ENCODE peak calls at places on chromosomes 4 and X, in six cellular contexts. W is HCT116, C is HepG2, P is K562, N is stomach, I is H1. L is an unnamed sample.

GRCh38 chrX:13372203-13372980 is 52.5 kb upstream of the ATXN3L start:
- DNase-seq in W (no peak), C (no peak), P (no peak), N (no peak), I (no peak), L (no peak)

GRCh38 chr4:91427171-91427570 is 876.6 kb upstream of the GRID2 start:
- DNase-seq in W (peak), C (no peak), P (no peak), N (no peak), I (no peak), L (no peak)

GRCh38 chr4:122739174-122739573 is 6.7 kb downstream of the BBS12 start:
- DNase-seq in W (no peak), C (no peak), P (no peak), N (no peak), I (no peak), L (no peak)

GRCh38 chr4:161577604-161578301 is 586.0 kb downstream of the FSTL5 start:
- DNase-seq in W (no peak), C (no peak), P (no peak), N (no peak), I (no peak), L (no peak)

GRCh38 chrX:86016189-86016588 is 31.2 kb downstream of the CHM start:
- DNase-seq in W (no peak), C (no peak), P (no peak), N (no peak), I (no peak), L (no peak)

GRCh38 chr4:152269448-152270191 is 266.3 kb downstream of the FBXW7 start:
- DNase-seq in W (no peak), C (peak), P (no peak), N (no peak), I (no peak), L (no peak)

GRCh38 chr4:105969575-105969974 is 74.3 kb downstream of the NPNT start:
- DNase-seq in W (no peak), C (no peak), P (no peak), N (no peak), I (no peak), L (no peak)

GRCh38 chr4:86531440-86531839 is 62.7 kb upstream of the PTPN13 start:
- DNase-seq in W (no peak), C (no peak), P (no peak), N (no peak), I (no peak), L (no peak)

GRCh38 chr4:141047228-141047884 is 85.9 kb downstream of the RNF150 start:
- DNase-seq in W (no peak), C (no peak), P (no peak), N (no peak), I (no peak), L (no peak)

GRCh38 chr4:4384837-4385236 is 2.1 kb upstream of the NSG1 start:
- DNase-seq in W (peak), C (peak), P (peak), N (no peak), I (peak), L (no peak)

GRCh38 chrX:19373034-19373891 is 29.5 kb downstream of the PDHA1 start:
- DNase-seq in W (no peak), C (no peak), P (no peak), N (no peak), I (peak), L (peak)

GRCh38 chrX:46444011-46444410 is 101.2 kb downstream of the ZNF674 start:
- DNase-seq in W (peak), C (peak), P (no peak), N (no peak), I (no peak), L (peak)

GRCh38 chr4:91840359-91840758 is 463.4 kb upstream of the GRID2 start:
- DNase-seq in W (no peak), C (peak), P (no peak), N (no peak), I (no peak), L (no peak)

GRCh38 chr4:65670331-65671031 is at the start of gene EPHA5:
- DNase-seq in W (no peak), C (peak), P (no peak), N (peak), I (peak), L (no peak)

GRCh38 chr4:88158360-88159136 is at the start of gene ABCG2:
- DNase-seq in W (no peak), C (peak), P (peak), N (no peak), I (peak), L (no peak)

GRCh38 chrX:30373951-30374350 is 64.8 kb upstream of the NR0B1 start:
- DNase-seq in W (no peak), C (no peak), P (no peak), N (no peak), I (no peak), L (no peak)

GRCh38 chr4:52915131-52915645 is 53.1 kb downstream of the RASL11B start:
- DNase-seq in W (no peak), C (no peak), P (no peak), N (no peak), I (no peak), L (no peak)

GRCh38 chrX:69615779-69616519 is at the start of gene EDA:
- DNase-seq in W (peak), C (peak), P (peak), N (peak), I (peak), L (peak)

GRCh38 chr4:15003891-15004700 is 1.8 kb downstream of the CPEB2 start:
- DNase-seq in W (no peak), C (no peak), P (peak), N (peak), I (peak), L (no peak)

DNA sequence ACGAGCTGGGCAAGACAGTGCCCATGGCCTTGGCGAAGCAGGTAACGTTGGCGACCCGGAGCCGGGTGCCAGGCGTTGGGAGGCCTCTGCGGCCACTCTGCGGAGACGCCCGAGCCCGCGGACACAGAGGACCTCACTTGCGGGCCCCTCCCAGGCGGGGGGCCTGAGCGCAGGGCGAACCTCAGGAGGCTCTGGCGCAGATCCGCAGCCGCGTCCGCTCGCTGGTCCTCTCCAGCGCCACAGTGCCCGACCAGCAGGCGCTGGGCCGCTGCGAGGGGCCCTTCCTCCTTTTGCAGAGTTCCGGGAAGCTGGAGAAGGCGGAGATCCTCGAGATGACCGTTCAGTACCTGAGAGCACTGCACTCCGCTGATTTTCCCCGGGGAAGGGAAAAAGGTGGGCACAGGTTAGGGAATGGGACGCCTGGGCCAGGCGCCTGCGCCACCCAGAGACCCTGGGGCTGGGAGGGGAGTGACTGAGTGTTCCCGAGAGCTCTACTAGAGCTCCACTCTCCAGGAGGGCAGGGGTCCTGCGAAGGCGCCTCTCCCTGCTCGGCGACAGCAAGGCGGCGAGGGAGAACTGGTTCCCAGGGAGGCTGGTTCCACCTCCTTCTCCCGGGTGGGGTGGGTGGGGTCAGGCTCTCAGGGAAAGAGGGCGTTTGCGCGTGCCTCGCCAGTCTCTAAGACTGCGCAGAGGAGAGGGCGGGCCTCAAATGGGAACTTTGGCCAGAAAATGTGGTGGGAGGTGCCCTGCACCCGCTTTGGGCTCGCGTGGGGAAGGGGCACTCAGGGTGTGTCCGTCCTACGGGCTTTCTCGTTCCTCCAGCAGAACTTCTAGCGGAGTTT is 1.4 kb downstream of the HELT start:
- DNase-seq in W (no peak), C (no peak), P (no peak), N (no peak), I (no peak), L (no peak)
- H3K4me3 ChIP-seq in W (no peak), C (no peak), P (no peak), N (peak), I (peak), L (no peak)

GRCh38 chr4:134552063-134552462 is 350.5 kb upstream of the PABPC4L start:
- DNase-seq in W (no peak), C (no peak), P (no peak), N (no peak), I (no peak), L (no peak)
- TF ChIP-seq POLR2AphosphoS5 in W (no peak), C (no peak), P (no peak), N (no peak), I (no peak), L (no peak)

GRCh38 chr4:121692261-121692660 is 4.5 kb downstream of the ANXA5 start:
- DNase-seq in W (no peak), C (no peak), P (no peak), N (no peak), I (no peak), L (no peak)
- H3K4me3 ChIP-seq in W (peak), C (peak), P (no peak), N (no peak), I (no peak), L (no peak)

GRCh38 chr4:128303986-128304385 is 16.4 kb upstream of the PGRMC2 start:
- DNase-seq in W (no peak), C (no peak), P (peak), N (no peak), I (no peak), L (no peak)
- TF ChIP-seq POLR2AphosphoS5 in W (no peak), C (no peak), P (no peak), N (no peak), I (no peak), L (no peak)

DNA sequence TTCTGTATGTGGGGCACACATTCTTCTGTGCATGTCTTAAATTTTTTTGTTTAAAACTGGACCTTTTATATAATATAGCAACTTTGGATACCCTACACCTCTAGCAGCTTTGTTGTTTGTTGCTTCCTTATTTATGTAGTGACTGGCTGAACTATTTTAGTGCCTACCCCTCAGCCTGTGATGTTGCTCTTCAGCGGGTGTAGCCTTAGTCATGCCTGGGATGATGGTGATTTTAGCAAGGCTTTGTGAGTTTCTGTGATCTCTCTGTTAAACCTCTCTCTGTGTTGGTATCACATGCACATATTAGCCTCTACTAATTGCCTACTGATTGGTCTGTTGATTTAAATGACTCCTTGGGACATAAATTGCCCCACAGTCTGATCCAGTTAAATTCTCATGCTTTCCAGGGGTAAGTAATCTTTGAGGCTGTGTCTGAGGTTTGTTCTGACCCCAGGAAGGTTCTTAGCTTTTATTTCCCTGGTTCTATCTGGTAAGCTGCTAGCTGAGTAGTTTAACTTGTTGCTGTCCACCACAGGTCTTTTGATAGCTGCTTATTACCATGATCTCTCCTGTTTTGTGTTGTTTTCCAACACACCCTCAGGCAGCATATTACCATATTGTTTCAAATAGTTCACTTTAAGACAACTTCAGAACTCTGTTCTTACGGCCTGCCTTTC is 22.9 kb downstream of the USP9X start:
- DNase-seq in W (no peak), C (no peak), P (no peak), N (no peak), I (no peak), L (no peak)
- H3K4me3 ChIP-seq in W (no peak), C (no peak), P (no peak), N (no peak), I (peak), L (no peak)

GRCh38 chrX:107683124-107683895 is 55.0 kb downstream of the PRPS1 start:
- DNase-seq in W (no peak), C (no peak), P (no peak), N (peak), I (no peak), L (no peak)

GRCh38 chrX:107686792-107687191 is 58.5 kb downstream of the PRPS1 start:
- DNase-seq in W (no peak), C (no peak), P (no peak), N (no peak), I (no peak), L (no peak)

GRCh38 chrX:107683931-107684330 is 55.6 kb downstream of the PRPS1 start:
- DNase-seq in W (no peak), C (no peak), P (no peak), N (no peak), I (no peak), L (no peak)

GRCh38 chrX:107686026-107686425 is 57.7 kb downstream of the PRPS1 start:
- DNase-seq in W (no peak), C (no peak), P (no peak), N (no peak), I (no peak), L (no peak)

GRCh38 chrX:107684956-107685385 is 56.7 kb downstream of the PRPS1 start:
- DNase-seq in W (no peak), C (no peak), P (peak), N (peak), I (no peak), L (peak)
- TF ChIP-seq POLR2AphosphoS5 in W (no peak), C (no peak), P (no peak), N (peak), I (no peak), L (no peak)

DNA sequence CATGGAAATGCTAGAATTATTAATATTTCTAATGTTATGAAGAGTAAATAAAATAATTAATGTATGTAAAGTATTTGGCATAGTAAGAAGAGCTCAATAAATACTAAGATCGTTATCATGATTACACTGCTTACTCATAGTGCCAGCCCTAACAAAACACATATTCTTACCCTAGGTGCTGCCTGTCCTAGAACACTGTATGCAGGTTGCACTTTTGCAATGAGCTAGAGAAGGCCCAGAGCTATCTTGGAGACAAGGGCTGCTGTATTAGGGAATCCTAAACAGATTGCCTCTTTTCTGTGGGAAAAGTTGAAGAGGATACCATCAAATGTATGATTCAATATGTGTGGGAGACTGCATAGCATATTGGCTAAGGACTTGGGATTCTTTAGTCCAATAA is 48.0 kb upstream of the TMEM164 start:
- DNase-seq in W (no peak), C (no peak), P (no peak), N (no peak), I (no peak), L (no peak)
- H3K4me3 ChIP-seq in W (no peak), C (no peak), P (no peak), N (no peak), I (no peak), L (no peak)

GRCh38 chrX:132217203-132218073 is 1.8 kb downstream of the RAP2C start:
- DNase-seq in W (peak), C (peak), P (peak), N (peak), I (peak), L (peak)
- TF ChIP-seq POLR2AphosphoS5 in W (peak), C (peak), P (peak), N (peak), I (no peak), L (no peak)